ENCODE peak calls at places on chromosomes 1 and 21, in six cellular contexts. C is astrocyte, I is mesenchymal stem cell, U is dermis microvascular lymphatic vessel endothelial cell, R is activated T-cell treated with anti-CD3 and anti-CD28 coated beads for 48 hours, W is HS-27A. F is an unnamed sample.

GRCh38 chr1:110267260-110267659 is 57.1 kb downstream of the KCNC4 start:
- DNase-seq in U (no peak), C (peak), I (no peak), R (no peak), W (no peak), F (no peak)

GRCh38 chr21:26423506-26423905 is 149.6 kb downstream of the CYYR1 start:
- DNase-seq in W (no peak), I (no peak), C (no peak), U (no peak), R (no peak), F (no peak)

GRCh38 chr1:171877711-171878110 is 36.4 kb downstream of the DNM3 start:
- DNase-seq in R (no peak), I (no peak), C (peak), U (no peak), W (no peak), F (peak)

GRCh38 chr1:248807067-248807737 is 18.5 kb downstream of the SH3BP5L start:
- DNase-seq in R (peak), C (no peak), U (peak), I (peak), W (no peak), F (peak)

GRCh38 chr1:64470670-64471217 is 815 bp downstream of the CACHD1 start:
- DNase-seq in U (peak), R (no peak), I (peak), C (no peak), W (no peak), F (peak)

GRCh38 chr1:209620484-209620879 is 31.7 kb downstream of the LAMB3 start:
- DNase-seq in U (no peak), W (no peak), R (no peak), I (no peak), C (no peak), F (no peak)

GRCh38 chr1:86146566-86146965 is 10.0 kb downstream of the COL24A1 start:
- DNase-seq in R (no peak), I (no peak), C (no peak), W (no peak), U (no peak), F (no peak)

GRCh38 chr1:38047603-38048146 is 1.1 kb upstream of the POU3F1 start:
- DNase-seq in U (peak), C (peak), I (peak), R (no peak), W (no peak), F (no peak)

GRCh38 chr1:212432706-212433576 is at the start of gene NENF:
- DNase-seq in I (peak), U (peak), C (peak), W (peak), R (peak), F (peak)

GRCh38 chr1:12040457-12041051 is 21.3 kb downstream of the MIIP start:
- DNase-seq in R (no peak), I (peak), U (no peak), W (no peak), C (peak), F (peak)

GRCh38 chr21:28540514-28540913 is 452.2 kb downstream of the LTN1 start:
- DNase-seq in C (peak), R (no peak), W (no peak), U (peak), I (peak), F (no peak)

GRCh38 chr1:116988908-116989307 is 12.7 kb upstream of the CD101 start:
- DNase-seq in C (peak), R (no peak), U (no peak), I (no peak), W (no peak), F (peak)